ENCODE peak calls at places on chromosomes 5 and 9, in six cellular contexts. G is HEK293T, P is transverse colon, Y is SJSA1, U is ovary, W is GM23338. I is an unnamed sample.

GRCh38 chr9:124214116-124214515 is 43.6 kb upstream of the NEK6 start:
- DNase-seq in W (no peak), Y (no peak), U (no peak), G (no peak), P (no peak), I (no peak)

GRCh38 chr5:143194206-143194605 is 209.3 kb downstream of the NR3C1 start:
- DNase-seq in W (no peak), Y (no peak), G (no peak), P (no peak), U (no peak), I (no peak)

GRCh38 chr5:171720086-171720485 is 65.5 kb upstream of the SMIM23 start:
- DNase-seq in P (no peak), Y (no peak), U (no peak), W (no peak), G (no peak), I (no peak)

GRCh38 chr5:79974896-79975295 is 16.2 kb downstream of the MTX3 start:
- DNase-seq in W (no peak), G (no peak), Y (peak; percentile 55), P (no peak), U (no peak), I (no peak)

GRCh38 chr5:66306105-66306843 is 162.2 kb downstream of the SREK1 start:
- DNase-seq in Y (peak; percentile 50), W (peak; percentile 83), U (peak; percentile 42), G (peak; percentile 79), P (peak; percentile 34), I (peak; percentile 55)

GRCh38 chr5:125611541-125611940 is 811.7 kb upstream of the GRAMD2B start:
- DNase-seq in U (no peak), G (no peak), W (no peak), P (no peak), Y (no peak), I (no peak)

GRCh38 chr9:90641868-90642558 is 611 bp downstream of the DIRAS2 start:
- DNase-seq in P (no peak), U (no peak), Y (no peak), W (peak; percentile 24), G (no peak), I (no peak)

GRCh38 chr9:91187965-91188344 is 173.8 kb downstream of the AUH start:
- DNase-seq in P (no peak), G (no peak), Y (no peak), W (no peak), U (no peak), I (no peak)

GRCh38 chr9:89935791-89936190 is 331.0 kb downstream of the GADD45G start:
- DNase-seq in W (no peak), G (no peak), U (no peak), P (no peak), Y (no peak), I (no peak)

GRCh38 chr9:8486095-8486494 is 686.5 kb upstream of the DMAC1 start:
- DNase-seq in G (peak; percentile 10), P (peak; percentile 27), Y (no peak), U (peak; percentile 22), W (peak; percentile 78), I (peak; percentile 16)

GRCh38 chr5:98927242-98927987 is 1.4 kb downstream of the CHD1 start:
- DNase-seq in U (peak; percentile 55), P (peak; percentile 59), W (peak; percentile 45), G (peak; percentile 22), Y (peak; percentile 62), I (peak; percentile 62)

GRCh38 chr9:3746296-3747275 is 220.8 kb upstream of the RFX3 start:
- DNase-seq in P (no peak), U (no peak), W (no peak), Y (peak; percentile 49), G (no peak), I (no peak)

GRCh38 chr5:137516251-137516797 is 17.2 kb upstream of the SPOCK1 start:
- DNase-seq in G (no peak), U (no peak), P (no peak), W (peak; percentile 17), Y (no peak), I (no peak)

GRCh38 chr5:78881884-78882283 is 103.2 kb downstream of the ARSB start:
- DNase-seq in P (no peak), Y (no peak), U (no peak), G (no peak), W (no peak), I (no peak)

GRCh38 chr5:124604419-124604818 is 142.0 kb downstream of the ZNF608 start:
- DNase-seq in G (no peak), U (no peak), Y (no peak), W (no peak), P (no peak), I (no peak)

GRCh38 chr5:139710370-139711066 is 62.4 kb downstream of the CXXC5 start:
- DNase-seq in G (peak; percentile 37), P (peak; percentile 61), Y (no peak), W (peak; percentile 93), U (peak; percentile 66), I (no peak)

GRCh38 chr9:114303571-114303970 is 19.3 kb upstream of the ORM1 start:
- DNase-seq in Y (no peak), U (peak; percentile 9), W (no peak), P (peak; percentile 2), G (no peak), I (no peak)

GRCh38 chr5:73446631-73447233 is 1.8 kb downstream of the FOXD1 start:
- DNase-seq in P (no peak), Y (peak; percentile 54), U (no peak), W (peak; percentile 52), G (no peak), I (no peak)

GRCh38 chr9:99421369-99421768 is 199.3 kb downstream of the SEC61B start:
- DNase-seq in Y (no peak), G (no peak), U (no peak), P (no peak), W (no peak), I (no peak)

GRCh38 chr5:142826741-142827492 is 56.7 kb downstream of the ARHGAP26 start:
- DNase-seq in G (no peak), P (no peak), W (no peak), Y (peak; percentile 93), U (no peak), I (peak; percentile 59)

GRCh38 chr5:95942968-95943367 is 18.7 kb downstream of the ELL2 start:
- DNase-seq in U (no peak), W (no peak), Y (no peak), P (no peak), G (no peak), I (no peak)

GRCh38 chr9:110257097-110257955 is 1.0 kb upstream of the TXN start:
- DNase-seq in G (no peak), U (peak; percentile 33), Y (no peak), P (peak; percentile 40), W (peak; percentile 31), I (no peak)

GRCh38 chr9:35611230-35611797 is 6.3 kb downstream of the TESK1 start:
- DNase-seq in W (peak; percentile 80), P (peak; percentile 45), Y (no peak), U (no peak), G (peak; percentile 58), I (peak; percentile 47)

I was measured in mucosa of gallbladder.